ENCODE peak calls at places on chromosome 2, in five cellular contexts. R is activated naive CD4-positive, alpha-beta T cell treated with anti-CD3 and anti-CD28 coated beads, Interleukin-2, amount 50 U/mL, for 16 hours; Z is effector memory CD8-positive, alpha-beta T cell; P is NCI-H2029; M is NCI-H526. L is an unnamed sample.

GRCh38 chr2:237732790-237733349 is 65.7 kb upstream of the RBM44 start:
- DNase-seq in Z (no peak), P (peak; percentile 22), R (no peak), M (peak; percentile 55), L (no peak)

GRCh38 chr2:50620783-50621182 is 411.1 kb downstream of the NRXN1 start:
- DNase-seq in Z (no peak), R (no peak), P (no peak), M (no peak), L (no peak)

GRCh38 chr2:206282746-206283145 is 8.3 kb downstream of the ZDBF2 start:
- DNase-seq in R (no peak), Z (no peak), P (no peak), M (no peak), L (no peak)

GRCh38 chr2:207491954-207492353 is 37.8 kb upstream of the CREB1 start:
- DNase-seq in P (no peak), M (no peak), R (no peak), Z (no peak), L (no peak)

GRCh38 chr2:97673187-97673914 is 3.8 kb downstream of the C2orf92 start:
- DNase-seq in R (no peak), P (no peak), Z (no peak), M (no peak), L (no peak)

GRCh38 chr2:212227755-212228154 is 310.8 kb downstream of the ERBB4 start:
- DNase-seq in Z (no peak), R (no peak), P (peak; percentile 86), M (no peak), L (no peak)

GRCh38 chr2:198143793-198144192 is 339.4 kb downstream of the PLCL1 start:
- DNase-seq in Z (no peak), M (no peak), P (no peak), R (no peak), L (no peak)

GRCh38 chr2:85707304-85707703 is 13.1 kb downstream of the GNLY start:
- DNase-seq in M (peak; percentile 86), R (peak; percentile 43), P (peak; percentile 76), Z (peak; percentile 76), L (peak; percentile 89)

GRCh38 chr2:113910110-113910717 is 20.3 kb downstream of the ACTR3 start:
- DNase-seq in M (no peak), P (no peak), R (peak; percentile 57), Z (no peak), L (no peak)

GRCh38 chr2:164843346-164843841 is 1.8 kb upstream of the COBLL1 start:
- DNase-seq in P (no peak), M (no peak), Z (no peak), R (no peak), L (no peak)

GRCh38 chr2:28408764-28409599 is 16.3 kb downstream of the FOSL2 start:
- DNase-seq in M (no peak), P (no peak), R (no peak), Z (peak; percentile 77), L (no peak)

GRCh38 chr2:130963058-130963848 is 126.5 kb downstream of the ARHGEF4 start:
- DNase-seq in R (no peak), Z (no peak), P (no peak), M (peak; percentile 47), L (no peak)

GRCh38 chr2:43758738-43759137 is 15.1 kb upstream of the DYNC2LI1 start:
- DNase-seq in R (no peak), Z (no peak), P (no peak), M (no peak), L (no peak)

GRCh38 chr2:10260130-10260529 is 42.6 kb upstream of the HPCAL1 start:
- DNase-seq in R (peak; percentile 3), Z (no peak), P (no peak), M (no peak), L (no peak)

GRCh38 chr2:63865159-63865799 is 23.6 kb downstream of the UGP2 start:
- DNase-seq in R (no peak), M (no peak), P (no peak), Z (no peak), L (no peak)

GRCh38 chr2:29361255-29361654 is 246.0 kb downstream of the CLIP4 start:
- DNase-seq in Z (no peak), P (no peak), R (no peak), M (no peak), L (no peak)

L was measured in MM.1S.